ENCODE peak calls at places on chromosome 20, in five cellular contexts. M is cardiac muscle cell; R is EH; B is foreskin fibroblast; F is CD4-positive, alpha-beta memory T cell. O is an unnamed sample.

GRCh38 chr20:41249371-41249770 is 68.2 kb downstream of the ZHX3 start:
- DNase-seq in F (no peak), M (peak), R (peak), B (peak), O (no peak)

GRCh38 chr20:11919046-11919445 is 1.4 kb downstream of the BTBD3 start:
- DNase-seq in R (no peak), B (peak), M (peak), F (no peak), O (no peak)

GRCh38 chr20:39289316-39289715 is 327.2 kb downstream of the DHX35 start:
- DNase-seq in R (no peak), M (no peak), B (no peak), F (no peak), O (no peak)

GRCh38 chr20:36752582-36752981 is 6.7 kb upstream of the NDRG3 start:
- DNase-seq in F (no peak), M (no peak), B (no peak), R (no peak), O (no peak)

GRCh38 chr20:8903655-8904605 is 165.0 kb upstream of the PLCB4 start:
- DNase-seq in R (peak), F (no peak), B (peak), M (no peak), O (no peak)

GRCh38 chr20:63775096-63775978 is 35.8 kb downstream of the SLC2A4RG start:
- DNase-seq in R (peak), F (no peak), M (peak), B (peak), O (no peak)

GRCh38 chr20:25408170-25408547 is 686 bp downstream of the GINS1 start:
- DNase-seq in M (no peak), F (no peak), B (no peak), R (no peak), O (no peak)

GRCh38 chr20:45578151-45578660 is 878 bp downstream of the WFDC8 start:
- DNase-seq in M (no peak), F (no peak), R (no peak), B (no peak), O (no peak)

GRCh38 chr20:54070187-54070987 is at the start of gene BCAS1:
- DNase-seq in R (no peak), F (no peak), B (no peak), M (no peak), O (no peak)

GRCh38 chr20:50834599-50835005 is 39.7 kb downstream of the BCAS4 start:
- DNase-seq in R (peak), B (peak), M (peak), F (no peak), O (no peak)

GRCh38 chr20:19212524-19213502 is at the start of gene SLC24A3:
- DNase-seq in R (peak), M (peak), F (no peak), B (peak), O (peak)

GRCh38 chr20:45798935-45799642 is 7.3 kb downstream of the DNTTIP1 start:
- DNase-seq in M (peak), R (peak), F (peak), B (peak), O (peak)

GRCh38 chr20:46215913-46216707 is 92.2 kb downstream of the CDH22 start:
- DNase-seq in F (no peak), B (peak), M (peak), R (peak), O (no peak)

GRCh38 chr20:46898433-46898832 is 3.8 kb downstream of the EYA2 start:
- DNase-seq in F (no peak), M (no peak), R (no peak), B (no peak), O (no peak)

GRCh38 chr20:38134427-38135281 is 30.4 kb downstream of the TGM2 start:
- DNase-seq in M (peak), R (peak), F (no peak), B (peak), O (peak)

GRCh38 chr20:36574278-36575065 is 1.1 kb downstream of the TGIF2 start:
- DNase-seq in B (peak), M (peak), R (peak), F (peak), O (no peak)

GRCh38 chr20:13412806-13413445 is 191.9 kb downstream of the ISM1 start:
- DNase-seq in F (no peak), B (no peak), M (no peak), R (no peak), O (no peak)

GRCh38 chr20:57166568-57167291 is 99.7 kb downstream of the BMP7 start:
- DNase-seq in R (peak), F (no peak), M (no peak), B (no peak), O (no peak)

GRCh38 chr20:1323830-1324597 is 4.9 kb downstream of the SDCBP2 start:
- DNase-seq in F (no peak), R (no peak), B (no peak), M (no peak), O (no peak)

GRCh38 chr20:48422242-48422960 is 405.4 kb downstream of the PREX1 start:
- DNase-seq in M (no peak), R (no peak), B (no peak), F (no peak), O (no peak)

GRCh38 chr20:22529150-22530019 is 55.0 kb downstream of the FOXA2 start:
- DNase-seq in B (no peak), R (no peak), F (no peak), M (no peak), O (no peak)

GRCh38 chr20:51365670-51366069 is 176.8 kb downstream of the NFATC2 start:
- DNase-seq in M (peak), F (no peak), R (peak), B (peak), O (no peak)

GRCh38 chr20:47970282-47970903 is 185.1 kb upstream of the SULF2 start:
- DNase-seq in B (no peak), M (no peak), F (no peak), R (peak), O (no peak)

GRCh38 chr20:59145247-59145925 is 18.2 kb upstream of the ZNF831 start:
- DNase-seq in B (no peak), M (no peak), F (no peak), R (no peak), O (no peak)

GRCh38 chr20:48921883-48922867 is 664 bp downstream of the ARFGEF2 start:
- DNase-seq in R (peak), B (peak), F (no peak), M (no peak), O (no peak)

GRCh38 chr20:11117808-11118528 is 444.2 kb upstream of the JAG1 start:
- DNase-seq in M (peak), F (no peak), B (peak), R (peak), O (no peak)

GRCh38 chr20:44600301-44600700 is 17.9 kb downstream of the PKIG start:
- DNase-seq in F (no peak), R (no peak), B (no peak), M (no peak), O (no peak)

GRCh38 chr20:57657537-57658446 is 37.6 kb upstream of the ZBP1 start:
- DNase-seq in F (peak), R (no peak), B (no peak), M (no peak), O (peak)

GRCh38 chr20:50012282-50013263 is 29.8 kb downstream of the SNAI1 start:
- DNase-seq in B (no peak), F (no peak), R (no peak), M (no peak), O (no peak)

GRCh38 chr20:59042151-59042795 is at the start of gene PRELID3B:
- DNase-seq in R (peak), B (peak), F (peak), M (peak), O (no peak)

GRCh38 chr20:25306991-25307903 is 59.4 kb downstream of the PYGB start:
- DNase-seq in M (no peak), R (no peak), F (no peak), B (no peak), O (no peak)

GRCh38 chr20:45965169-45966002 is 6.6 kb downstream of the ZNF335 start:
- DNase-seq in R (no peak), M (no peak), F (no peak), B (no peak), O (no peak)

O was measured in Jurkat, Clone E6-1.